ENCODE peak calls at places on chromosome 11, in five cellular contexts. G is AG09319, H is foreskin fibroblast, O is K562, B is BJ. R is an unnamed sample.

GRCh38 chr11:101870510-101870909 is 44.3 kb upstream of the CEP126 start:
- DNase-seq in H (peak; percentile 75), B (peak; percentile 19), G (no peak), O (no peak), R (no peak)

GRCh38 chr11:64102005-64102738 is 63.7 kb downstream of the MACROD1 start:
- DNase-seq in O (no peak), G (no peak), H (peak; percentile 26), B (no peak), R (no peak)

GRCh38 chr11:6219359-6219758 is 14.0 kb downstream of the C11orf42 start:
- DNase-seq in G (peak; percentile 74), O (no peak), B (peak; percentile 76), H (peak; percentile 84), R (no peak)

GRCh38 chr11:84812351-84813083 is 814.6 kb downstream of the DLG2 start:
- DNase-seq in O (no peak), G (no peak), B (no peak), H (no peak), R (no peak)

GRCh38 chr11:87851234-87851633 is 324.0 kb downstream of the RAB38 start:
- DNase-seq in H (peak; percentile 16), O (no peak), G (no peak), B (peak; percentile 92), R (no peak)

GRCh38 chr11:116691779-116692178 is 81.0 kb downstream of the BUD13 start:
- DNase-seq in B (no peak), H (peak; percentile 9), G (no peak), O (peak; percentile 81), R (peak; percentile 47)

GRCh38 chr11:4637662-4638047 is 378 bp downstream of the OR51D1 start:
- DNase-seq in O (no peak), G (no peak), H (no peak), B (no peak), R (no peak)

GRCh38 chr11:31800398-31801265 is 10.5 kb downstream of the PAX6 start:
- DNase-seq in G (no peak), H (no peak), O (no peak), B (no peak), R (no peak)

GRCh38 chr11:103733889-103734288 is 302.6 kb upstream of the DDI1 start:
- DNase-seq in B (no peak), H (no peak), O (no peak), G (no peak), R (no peak)

DNA sequence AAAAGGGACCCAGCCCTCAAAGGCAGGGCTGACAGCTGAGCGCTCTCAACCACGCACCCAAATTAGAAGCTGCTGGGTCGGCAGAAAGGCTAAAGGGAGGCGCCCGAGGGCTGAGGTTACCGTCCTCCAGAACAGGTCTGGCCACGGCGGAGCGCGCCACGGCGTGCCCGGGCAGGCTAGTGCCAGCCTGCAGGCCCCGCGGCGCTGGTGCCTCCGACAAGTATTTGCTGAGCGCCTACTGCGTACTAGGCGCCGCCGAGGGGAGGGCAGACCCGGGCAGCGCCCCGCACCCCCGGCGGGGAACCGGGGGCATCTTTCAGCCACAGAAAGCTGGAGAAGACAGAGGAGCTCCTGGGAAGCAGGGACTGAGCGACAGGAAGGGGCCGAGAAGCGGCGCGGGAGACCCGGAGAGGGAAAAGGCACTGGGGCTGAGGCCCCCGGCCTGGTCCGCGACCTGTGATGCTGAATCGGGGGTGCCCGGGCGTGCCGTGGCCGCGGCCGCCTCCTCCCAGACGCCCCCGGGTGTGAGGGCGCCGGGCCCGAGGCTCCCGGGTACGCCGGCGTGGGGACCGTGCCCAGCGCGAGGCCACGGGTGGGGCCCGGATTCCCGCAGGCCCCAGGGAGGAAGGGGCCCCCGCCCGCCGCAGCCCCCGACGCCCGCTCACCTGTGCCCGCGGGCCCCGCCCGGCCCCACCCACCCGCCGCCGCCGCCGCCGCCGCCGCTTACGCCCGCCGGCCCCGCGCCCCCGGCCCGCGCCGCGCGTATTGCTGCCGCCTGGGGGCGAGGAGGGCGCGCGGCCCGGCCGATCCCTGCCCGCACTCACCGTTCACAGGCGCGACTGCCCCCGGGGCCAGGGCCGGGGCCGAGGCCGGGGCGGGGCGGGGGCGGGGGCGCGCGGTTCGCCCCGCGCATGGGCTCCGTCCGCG is 521 bp downstream of the HRAS start:
- DNase-seq in H (no peak), O (no peak), B (no peak), G (no peak), R (peak; percentile 60)
- TF ChIP-seq CTCF in H (no peak), O (no peak), B (no peak), G (no peak), R (no peak)

DNA sequence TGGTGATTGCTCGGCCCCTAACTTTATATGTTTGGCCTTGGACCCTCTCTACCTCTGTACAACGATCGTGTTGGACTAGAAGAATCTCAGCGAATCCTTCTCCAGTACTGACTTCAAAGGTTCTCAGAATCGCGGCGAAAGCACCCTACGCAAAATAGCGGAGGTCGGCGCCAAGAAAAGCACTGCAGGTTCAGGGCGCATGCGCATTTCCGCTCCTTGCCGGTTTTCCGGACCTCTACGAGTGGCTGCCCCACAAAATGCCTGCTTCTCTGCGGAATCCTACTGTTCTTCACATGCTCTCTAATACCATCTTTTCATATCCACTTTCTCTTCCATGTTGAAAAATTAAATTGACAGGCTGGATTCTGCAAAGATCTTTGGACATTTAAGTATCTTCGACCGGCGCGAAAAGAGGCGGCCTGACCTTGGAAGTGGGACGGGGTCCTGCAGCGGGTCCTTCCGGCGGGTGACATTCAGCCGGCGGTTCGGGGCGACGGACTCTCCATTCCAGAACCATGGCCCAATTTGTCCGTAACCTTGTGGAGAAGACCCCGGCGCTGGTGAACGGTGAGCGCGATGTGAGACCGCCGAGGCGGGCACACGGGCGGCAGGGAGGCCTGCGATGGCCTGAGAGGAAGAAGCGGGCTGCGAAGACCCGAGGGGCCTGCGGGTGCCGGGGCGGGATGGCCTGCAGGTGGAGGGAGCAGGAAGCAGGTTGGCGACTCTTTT is at the start of gene ATP5MG:
- DNase-seq in O (peak; percentile 92), G (peak; percentile 60), B (peak; percentile 66), H (peak; percentile 79), R (peak; percentile 92)
- TF ChIP-seq CTCF in O (peak; percentile 8), G (peak; percentile 6), B (peak; percentile 23), H (no peak), R (no peak)

DNA sequence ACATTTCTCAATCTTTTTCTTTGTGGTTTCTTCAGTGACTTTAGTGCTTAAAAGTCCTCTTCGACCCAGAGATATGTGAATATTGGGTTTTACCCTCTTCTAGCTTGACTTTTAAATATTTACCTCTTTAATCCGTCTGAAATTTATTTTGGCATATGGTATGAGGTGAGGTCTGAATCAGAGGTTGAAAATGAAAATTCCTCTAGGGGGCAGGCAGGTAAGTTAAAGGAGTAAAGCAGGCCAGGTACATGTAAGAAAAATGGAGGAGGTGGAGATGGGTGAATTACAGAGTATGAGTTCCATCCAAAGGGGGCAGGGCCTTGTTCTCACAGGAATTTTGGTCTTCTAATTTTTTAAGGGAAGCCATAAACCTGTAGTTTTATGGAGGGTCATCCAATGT is 263.8 kb upstream of the NARS2 start:
- DNase-seq in B (no peak), H (no peak), O (no peak), G (no peak), R (no peak)
- TF ChIP-seq CTCF in B (no peak), H (no peak), O (no peak), G (no peak), R (peak; percentile 14)

GRCh38 chr11:96520939-96521338 is 131.1 kb downstream of the JRKL start:
- DNase-seq in G (no peak), H (no peak), O (no peak), B (no peak), R (no peak)

GRCh38 chr11:96530473-96530872 is 140.7 kb downstream of the JRKL start:
- DNase-seq in G (no peak), H (no peak), B (no peak), O (no peak), R (no peak)

DNA sequence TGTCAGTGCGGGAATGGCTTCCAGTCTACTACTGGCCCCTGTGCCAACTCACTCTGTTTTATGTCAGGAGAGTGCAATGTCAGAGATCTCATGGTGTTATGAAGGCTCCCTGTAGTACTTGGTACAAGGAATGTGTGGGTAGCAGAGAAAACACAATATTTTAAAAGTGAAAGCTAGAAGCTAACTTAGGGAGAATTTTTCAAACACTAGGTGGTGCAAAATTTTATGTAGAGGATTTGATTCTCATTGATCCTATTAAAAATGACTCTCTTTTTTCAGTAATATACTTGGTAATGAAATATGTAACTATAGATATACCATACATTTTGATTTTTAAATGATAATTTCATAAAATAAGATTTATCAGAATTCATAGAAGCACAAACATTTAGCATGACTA is 134.7 kb downstream of the JRKL start:
- DNase-seq in B (no peak), O (no peak), G (no peak), H (no peak), R (no peak)
- TF ChIP-seq CTCF in B (peak; percentile 11), O (no peak), G (no peak), H (no peak), R (no peak)

GRCh38 chr11:68947151-68947550 is 33.6 kb downstream of the MRGPRD start:
- DNase-seq in H (no peak), G (no peak), B (no peak), O (no peak), R (no peak)

GRCh38 chr11:68948496-68948895 is 32.3 kb downstream of the MRGPRD start:
- DNase-seq in H (peak; percentile 43), B (no peak), G (no peak), O (no peak), R (no peak)

GRCh38 chr11:68948948-68949347 is 31.8 kb downstream of the MRGPRD start:
- DNase-seq in B (no peak), O (no peak), G (no peak), H (no peak), R (no peak)

GRCh38 chr11:68950776-68951175 is 30.0 kb downstream of the MRGPRD start:
- DNase-seq in H (no peak), O (no peak), B (no peak), G (no peak), R (no peak)

GRCh38 chr11:68950268-68950667 is 30.5 kb downstream of the MRGPRD start:
- DNase-seq in H (no peak), O (peak; percentile 61), B (no peak), G (no peak), R (no peak)
- TF ChIP-seq CTCF in H (peak; percentile 46), O (peak; percentile 63), B (peak; percentile 52), G (peak; percentile 21), R (no peak)

DNA sequence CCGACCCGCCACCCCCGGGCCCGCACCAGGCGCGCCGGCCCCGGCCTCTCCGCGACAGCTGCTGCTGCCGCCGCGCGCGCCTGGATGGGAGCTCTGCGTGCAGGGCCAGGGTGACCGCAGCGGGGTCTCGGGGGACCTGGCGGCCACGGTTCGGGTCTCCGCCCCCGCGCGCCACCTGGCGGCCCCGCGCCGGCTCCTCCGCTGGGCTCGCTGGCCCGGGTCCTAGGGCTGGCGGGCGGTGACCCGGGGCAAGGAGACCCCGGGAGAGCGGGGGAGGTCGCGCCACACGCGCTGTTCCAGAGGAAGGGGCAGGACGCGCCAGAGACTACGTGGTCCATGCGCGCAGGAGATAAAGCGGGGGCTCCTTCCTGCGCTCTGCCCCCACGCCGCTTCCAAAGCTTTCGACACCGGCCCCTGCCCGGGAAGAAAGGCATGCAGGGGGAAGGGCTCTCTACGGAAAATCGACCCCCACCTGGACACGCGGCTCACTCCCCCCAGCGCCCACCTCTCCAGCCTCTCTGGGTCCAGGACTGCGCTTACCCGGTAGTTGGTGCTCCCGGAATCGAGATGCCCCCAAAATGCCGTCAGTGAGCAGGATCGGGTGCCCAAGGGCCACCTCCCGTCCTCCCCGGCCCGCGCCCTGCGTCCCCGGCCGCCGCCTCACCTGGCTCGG is 480 bp downstream of the SHANK2 start:
- DNase-seq in O (no peak), B (no peak), H (no peak), G (no peak), R (peak; percentile 61)
- TF ChIP-seq CTCF in O (peak; percentile 17), B (peak; percentile 13), H (no peak), G (no peak), R (peak; percentile 47)

R was measured in right lobe of liver.